ENCODE peak calls at places on chromosomes 12 and 14, in ten cellular contexts. L is iPS DF 6.9, U is A549, Q is left ventricle myocardium inferior, Z is fibroblast of lung, B is MM.1S, I is ascending aorta, Y is sigmoid colon, A is lower lobe of right lung, G is Karpas-422. K is an unnamed sample.

GRCh38 chr14:55353686-55354467 is 57.8 kb downstream of the ATG14 start:
- DNase-seq in I (no peak), A (no peak), L (no peak), Z (no peak), B (no peak), U (no peak), Y (no peak), G (no peak), Q (no peak), K (no peak)

GRCh38 chr12:101925352-101925751 is 48.0 kb downstream of the DRAM1 start:
- DNase-seq in U (peak; percentile 18), Z (peak; percentile 100), B (no peak), I (peak; percentile 79), Y (peak; percentile 88), G (no peak), L (no peak), Q (peak; percentile 46), A (peak; percentile 54), K (peak; percentile 86)

GRCh38 chr14:101383737-101384338 is 177.5 kb upstream of the DIO3 start:
- DNase-seq in B (no peak), Q (no peak), L (no peak), U (no peak), Y (no peak), Z (no peak), A (no peak), I (no peak), G (no peak), K (no peak)

GRCh38 chr14:63478024-63478423 is 65.2 kb downstream of the PPP2R5E start:
- DNase-seq in Y (no peak), G (peak; percentile 69), Z (no peak), U (no peak), Q (no peak), L (no peak), B (peak; percentile 81), I (no peak), A (no peak), K (no peak)

GRCh38 chr12:6534914-6535696 is 788 bp downstream of the GAPDH start:
- DNase-seq in Z (peak; percentile 77), L (no peak), U (peak; percentile 64), Y (peak; percentile 92), G (peak; percentile 86), B (peak; percentile 61), I (peak; percentile 93), A (peak; percentile 88), Q (peak; percentile 74), K (peak; percentile 93)

GRCh38 chr14:99346470-99347080 is 74.6 kb upstream of the BCL11B start:
- DNase-seq in G (no peak), L (no peak), I (no peak), Y (no peak), A (no peak), U (no peak), B (no peak), Z (no peak), Q (no peak), K (no peak)

GRCh38 chr12:11584213-11584855 is 65.1 kb upstream of the ETV6 start:
- DNase-seq in I (no peak), Q (no peak), G (no peak), A (no peak), L (no peak), Z (no peak), Y (no peak), U (no peak), B (no peak), K (no peak)

GRCh38 chr14:95652171-95652570 is 34.1 kb upstream of the TCL1B start:
- DNase-seq in Q (no peak), L (no peak), B (no peak), I (no peak), A (no peak), U (no peak), G (no peak), Y (no peak), Z (no peak), K (no peak)

GRCh38 chr12:81086342-81086741 is 8.5 kb downstream of the ACSS3 start:
- DNase-seq in Z (no peak), A (no peak), Y (no peak), B (no peak), L (no peak), U (no peak), I (no peak), Q (no peak), G (no peak), K (no peak)

GRCh38 chr12:13228579-13228978 is 32.1 kb downstream of the EMP1 start:
- DNase-seq in A (no peak), Y (no peak), B (no peak), L (no peak), Q (no peak), I (no peak), Z (no peak), G (no peak), U (no peak), K (no peak)

GRCh38 chr12:29430699-29431044 is 49.7 kb upstream of the ERGIC2 start:
- DNase-seq in B (no peak), L (no peak), A (no peak), G (no peak), U (no peak), Q (no peak), Y (no peak), Z (no peak), I (no peak), K (no peak)

GRCh38 chr12:7472060-7472459 is 28.1 kb upstream of the CD163L1 start:
- DNase-seq in L (no peak), U (no peak), Z (no peak), B (no peak), G (no peak), Q (no peak), I (no peak), A (no peak), Y (peak; percentile 64), K (no peak)

GRCh38 chr14:74275265-74275841 is 27.4 kb downstream of the ABCD4 start:
- DNase-seq in B (no peak), I (no peak), U (no peak), A (no peak), Y (no peak), L (no peak), Q (no peak), G (no peak), Z (peak; percentile 75), K (no peak)

GRCh38 chr12:7937867-7938506 is 2.0 kb upstream of the SLC2A3 start:
- DNase-seq in G (no peak), I (no peak), B (no peak), Z (peak; percentile 42), Y (no peak), L (no peak), A (no peak), Q (no peak), U (peak; percentile 55), K (no peak)

GRCh38 chr12:65113621-65114035 is 7.5 kb downstream of the WIF1 start:
- DNase-seq in Z (no peak), Y (no peak), A (no peak), U (no peak), G (no peak), I (no peak), B (no peak), L (no peak), Q (no peak), K (no peak)

DNA sequence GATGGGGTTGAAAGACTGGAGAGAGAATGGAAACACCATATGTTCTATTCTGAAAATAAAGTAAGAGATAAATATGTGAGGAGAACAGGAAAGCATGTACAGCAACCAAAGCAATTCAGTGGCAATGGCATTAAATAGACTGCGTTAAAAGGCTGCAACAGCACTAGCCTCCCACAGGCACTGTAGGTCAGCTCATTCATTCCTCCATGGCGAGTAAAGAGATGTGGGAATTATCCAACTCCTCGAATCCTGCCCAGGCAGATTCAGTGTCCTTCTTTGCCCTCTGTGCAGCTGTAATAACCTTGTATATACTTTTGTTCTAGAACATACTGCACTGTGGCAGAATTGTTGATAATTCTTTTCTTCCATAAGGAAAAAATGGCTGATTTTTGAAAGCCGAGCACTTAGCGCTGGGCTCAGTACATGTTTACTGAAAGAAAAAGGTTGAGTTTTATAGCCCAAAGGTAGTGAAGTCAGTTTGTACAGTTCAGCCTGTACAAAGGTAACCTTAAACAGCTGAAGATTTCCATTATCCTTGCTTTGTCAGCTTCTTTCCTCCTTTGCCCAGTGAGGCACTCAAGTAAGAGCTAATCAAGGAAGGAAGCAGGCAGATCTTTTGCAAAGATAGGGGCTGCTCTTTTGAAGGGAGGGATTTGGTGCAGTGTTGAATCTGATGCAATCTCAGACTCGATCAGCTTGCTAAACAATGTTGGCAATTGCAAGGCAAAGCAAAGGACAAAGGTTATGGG is 44.0 kb downstream of the ANO6 start:
- DNase-seq in B (no peak), G (no peak), I (no peak), U (no peak), Y (no peak), Z (peak; percentile 55), A (no peak), Q (no peak), L (no peak), K (no peak)
- H3K4me1 ChIP-seq in B (peaks cover 14% of the 10 kb centered on the region), G (no peaks in the 10 kb centered on the region), I (peaks cover 3% of the 10 kb centered on the region), U (peaks cover 26% of the 10 kb centered on the region), Y (peaks cover 69% of the 10 kb centered on the region), Z (peaks cover 7% of the 10 kb centered on the region), A (peaks cover 42% of the 10 kb centered on the region), Q (peaks cover 62% of the 10 kb centered on the region), L (peaks cover 5% of the 10 kb centered on the region), K (peaks cover 23% of the 10 kb centered on the region)

GRCh38 chr14:59913187-59913586 is 6.8 kb upstream of the LRRC9 start:
- DNase-seq in I (no peak), Q (no peak), L (no peak), B (no peak), A (no peak), Z (no peak), Y (no peak), G (no peak), U (no peak), K (no peak)
- H3K4me3 ChIP-seq in I (no peak overlapping the region), Q (no peak overlapping the region), L (no peak overlapping the region), B (no peak overlapping the region), A (no peak overlapping the region), Z (no peak overlapping the region), Y (no peak overlapping the region), G (no peak overlapping the region), U (no peak overlapping the region), K (no peak overlapping the region)

DNA sequence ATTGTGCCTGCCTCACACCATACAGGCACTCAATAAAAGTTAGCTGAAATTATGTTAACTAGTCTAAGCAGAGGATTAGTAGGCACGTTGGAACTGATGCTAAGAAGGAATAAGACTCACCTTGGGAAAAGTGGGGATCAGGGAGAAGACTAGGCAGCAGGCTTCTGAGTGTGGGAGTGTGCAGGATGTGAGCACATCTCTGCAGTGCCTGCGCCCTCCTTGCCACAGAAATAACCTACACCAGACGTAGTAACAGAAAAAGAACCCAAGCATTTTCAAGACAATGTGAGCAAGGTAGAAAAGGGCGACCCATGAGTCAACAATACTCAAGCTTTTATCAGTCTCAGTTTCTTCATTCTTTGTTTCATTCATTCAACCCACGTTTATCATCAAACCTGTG is 113.9 kb downstream of the CACNA1C start:
- DNase-seq in Z (no peak), Y (no peak), Q (no peak), A (no peak), B (no peak), U (no peak), I (no peak), L (no peak), G (no peak), K (no peak)
- H3K4me1 ChIP-seq in Z (peaks cover 24% of the 10 kb centered on the region), Y (peaks cover 87% of the 10 kb centered on the region), Q (peaks cover 81% of the 10 kb centered on the region), A (peaks cover 14% of the 10 kb centered on the region), B (no peaks in the 10 kb centered on the region), U (no peaks in the 10 kb centered on the region), I (peaks cover 21% of the 10 kb centered on the region), L (no peaks in the 10 kb centered on the region), G (no peaks in the 10 kb centered on the region), K (peaks cover 17% of the 10 kb centered on the region)

DNA sequence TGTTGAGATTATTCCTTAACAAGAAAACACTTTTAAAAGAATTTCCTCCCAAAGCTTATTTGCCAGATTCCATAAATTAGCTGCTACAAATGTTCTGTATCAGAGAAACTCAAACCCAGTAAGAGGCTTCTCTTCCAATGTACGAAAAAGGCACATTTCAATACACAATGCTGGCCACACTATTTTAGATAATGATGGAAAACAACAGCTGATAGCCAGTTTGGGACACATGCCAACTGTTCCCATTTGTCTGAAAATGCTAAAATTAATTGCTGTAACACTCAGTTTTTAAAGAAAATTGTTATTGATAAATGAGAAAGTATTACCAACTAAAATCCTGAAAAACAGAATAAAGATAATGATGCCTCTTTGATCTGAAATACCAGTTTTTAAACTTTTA is 4.4 kb downstream of the CFL2 start:
- DNase-seq in L (no peak), B (no peak), I (no peak), A (no peak), U (no peak), Z (no peak), Q (no peak), G (no peak), Y (no peak), K (no peak)
- H3K4me3 ChIP-seq in L (no peak overlapping the region), B (no peak overlapping the region), I (no peak overlapping the region), A (no peak overlapping the region), U (no peak overlapping the region), Z (no peak overlapping the region), Q (peak overlapping the region; percentile 92), G (no peak overlapping the region), Y (no peak overlapping the region), K (no peak overlapping the region)